ENCODE peak calls at places on chromosomes 13 and 19, in nine cellular contexts. O, N, M, B, Q, D, L, S and E are unnamed samples.

GRCh38 chr19:12703056-12703455 is 6.6 kb upstream of the FBXW9 start:
- DNase-seq in O (no peak), N (no peak), M (peak; percentile 78), B (peak; percentile 88), Q (no peak), D (no peak), L (no peak), S (no peak), E (peak; percentile 26)

GRCh38 chr13:26985285-26985878 is 186.2 kb downstream of the USP12 start:
- DNase-seq in O (peak; percentile 29), N (peak; percentile 40), M (peak; percentile 64), B (peak; percentile 66), Q (peak; percentile 49), D (peak; percentile 56), L (peak; percentile 75), S (peak; percentile 87), E (peak; percentile 79)

GRCh38 chr13:42525035-42525504 is 48.9 kb upstream of the TNFSF11 start:
- DNase-seq in O (no peak), N (no peak), M (no peak), B (peak; percentile 23), Q (no peak), D (no peak), L (no peak), S (no peak), E (peak; percentile 99)

GRCh38 chr19:13830761-13831481 is 35.7 kb downstream of the ZSWIM4 start:
- DNase-seq in O (no peak), N (no peak), M (no peak), B (no peak), Q (no peak), D (no peak), L (no peak), S (no peak), E (no peak)

GRCh38 chr13:80180745-80181144 is 160.2 kb downstream of the SPRY2 start:
- DNase-seq in O (no peak), N (no peak), M (no peak), B (no peak), Q (no peak), D (no peak), L (no peak), S (no peak), E (no peak)

GRCh38 chr19:48634036-48634342 is 3.2 kb downstream of the DBP start:
- DNase-seq in O (no peak), N (no peak), M (no peak), B (no peak), Q (no peak), D (no peak), L (no peak), S (no peak), E (no peak)

GRCh38 chr13:34011552-34012085 is 193.7 kb downstream of the RFC3 start:
- DNase-seq in O (no peak), N (no peak), M (no peak), B (no peak), Q (no peak), D (no peak), L (no peak), S (no peak), E (no peak)

GRCh38 chr13:108816381-108816780 is 187.0 kb downstream of the MYO16 start:
- DNase-seq in O (no peak), N (no peak), M (no peak), B (peak; percentile 46), Q (no peak), D (no peak), L (no peak), S (no peak), E (peak; percentile 89)

GRCh38 chr13:110114351-110114750 is 192.6 kb downstream of the COL4A1 start:
- DNase-seq in O (no peak), N (no peak), M (no peak), B (no peak), Q (no peak), D (no peak), L (no peak), S (no peak), E (no peak)

GRCh38 chr13:82477436-82477835 is 1404.8 kb downstream of the SLITRK1 start:
- DNase-seq in O (no peak), N (no peak), M (no peak), B (no peak), Q (no peak), D (no peak), L (no peak), S (no peak), E (no peak)

GRCh38 chr13:113991191-113991669 is 17.4 kb upstream of the C13orf46 start:
- DNase-seq in O (no peak), N (no peak), M (no peak), B (no peak), Q (no peak), D (no peak), L (no peak), S (no peak), E (no peak)

GRCh38 chr19:45200614-45201013 is 22.0 kb downstream of the BLOC1S3 start:
- DNase-seq in O (no peak), N (no peak), M (no peak), B (no peak), Q (no peak), D (peak; percentile 36), L (no peak), S (no peak), E (no peak)

GRCh38 chr19:55579766-55580621 is 654 bp downstream of the ZNF579 start:
- DNase-seq in O (no peak), N (no peak), M (peak; percentile 64), B (peak; percentile 26), Q (no peak), D (no peak), L (no peak), S (no peak), E (peak; percentile 45)

GRCh38 chr19:10227215-10227971 is 3.7 kb downstream of the S1PR2 start:
- DNase-seq in O (no peak), N (no peak), M (no peak), B (no peak), Q (no peak), D (peak; percentile 95), L (peak; percentile 81), S (no peak), E (no peak)

GRCh38 chr19:10505583-10506229 is 2.5 kb upstream of the KEAP1 start:
- DNase-seq in O (peak; percentile 39), N (peak; percentile 64), M (peak; percentile 83), B (no peak), Q (peak; percentile 61), D (peak; percentile 5), L (peak; percentile 85), S (peak; percentile 87), E (peak; percentile 62)

GRCh38 chr19:2461751-2462634 is 5.2 kb upstream of the LMNB2 start:
- DNase-seq in O (no peak), N (no peak), M (peak; percentile 63), B (peak; percentile 75), Q (peak; percentile 19), D (no peak), L (peak; percentile 77), S (peak; percentile 75), E (peak; percentile 74)

GRCh38 chr13:29568731-29569130 is 26.8 kb downstream of the SLC7A1 start:
- DNase-seq in O (no peak), N (no peak), M (no peak), B (no peak), Q (no peak), D (no peak), L (no peak), S (no peak), E (no peak)